ENCODE peak calls at places on chromosomes 7 and 10, in five cellular contexts. U, A, Y, V and I are unnamed samples.

GRCh38 chr7:119665791-119666190 is 607.2 kb upstream of the KCND2 start:
- DNase-seq in U (no peak), A (no peak), Y (no peak), V (peak), I (no peak)

GRCh38 chr10:49184642-49185111 is 3.5 kb downstream of the TMEM273 start:
- DNase-seq in U (no peak), A (no peak), Y (no peak), V (no peak), I (no peak)

GRCh38 chr7:158732483-158733219 is 28.0 kb upstream of the NCAPG2 start:
- DNase-seq in U (no peak), A (no peak), Y (no peak), V (no peak), I (no peak)

GRCh38 chr7:115997221-115997620 is 33.3 kb downstream of the TFEC start:
- DNase-seq in U (no peak), A (no peak), Y (no peak), V (no peak), I (no peak)

GRCh38 chr7:131692131-131692960 is 135.9 kb upstream of the PODXL start:
- DNase-seq in U (peak), A (no peak), Y (peak), V (peak), I (peak)

GRCh38 chr7:86598311-86598710 is 45.4 kb upstream of the GRM3 start:
- DNase-seq in U (peak), A (no peak), Y (no peak), V (no peak), I (no peak)

GRCh38 chr10:78248651-78249464 is 215.2 kb downstream of the RPS24 start:
- DNase-seq in U (no peak), A (no peak), Y (peak), V (no peak), I (no peak)

GRCh38 chr7:30029696-30030095 is 1.5 kb downstream of the PLEKHA8 start:
- DNase-seq in U (no peak), A (no peak), Y (no peak), V (no peak), I (no peak)

GRCh38 chr7:44064791-44065430 is 456 bp downstream of the PGAM2 start:
- DNase-seq in U (peak), A (no peak), Y (peak), V (no peak), I (no peak)

GRCh38 chr10:470339-471003 is 219.0 kb downstream of the DIP2C start:
- DNase-seq in U (no peak), A (no peak), Y (no peak), V (no peak), I (no peak)

GRCh38 chr10:107814865-107815487 is 650.5 kb upstream of the SORCS1 start:
- DNase-seq in U (peak), A (no peak), Y (peak), V (peak), I (no peak)

GRCh38 chr10:96770987-96771386 is 50.7 kb upstream of the PIK3AP1 start:
- DNase-seq in U (no peak), A (no peak), Y (no peak), V (no peak), I (no peak)

GRCh38 chr10:26776258-26776657 is 78.8 kb downstream of the PDSS1 start:
- DNase-seq in U (no peak), A (no peak), Y (peak), V (no peak), I (no peak)

GRCh38 chr7:117565226-117565625 is 85.4 kb downstream of the CFTR start:
- DNase-seq in U (no peak), A (no peak), Y (no peak), V (no peak), I (no peak)

GRCh38 chr7:122515404-122515803 is 183.5 kb downstream of the RNF133 start:
- DNase-seq in U (no peak), A (no peak), Y (no peak), V (no peak), I (no peak)

GRCh38 chr7:102425639-102426267 is 7.6 kb upstream of the ORAI2 start:
- DNase-seq in U (peak), A (peak), Y (no peak), V (no peak), I (no peak)

GRCh38 chr10:32023264-32023663 is 33.0 kb downstream of the KIF5B start:
- DNase-seq in U (no peak), A (no peak), Y (no peak), V (no peak), I (no peak)

GRCh38 chr10:129978980-129979379 is 14.9 kb upstream of the EBF3 start:
- DNase-seq in U (no peak), A (no peak), Y (no peak), V (no peak), I (no peak)

GRCh38 chr7:15430191-15430590 is 131.6 kb downstream of the AGMO start:
- DNase-seq in U (no peak), A (no peak), Y (no peak), V (no peak), I (no peak)

GRCh38 chr7:27116962-27117686 is 13.4 kb downstream of the HOXA4 start:
- DNase-seq in U (no peak), A (no peak), Y (no peak), V (no peak), I (no peak)

GRCh38 chr10:113047963-113048781 is 98.1 kb downstream of the TCF7L2 start:
- DNase-seq in U (no peak), A (no peak), Y (peak), V (no peak), I (no peak)

GRCh38 chr10:119305860-119306513 is 98.6 kb downstream of the GRK5 start:
- DNase-seq in U (no peak), A (peak), Y (peak), V (peak), I (no peak)

GRCh38 chr7:140010194-140010895 is 52.4 kb downstream of the PARP12 start:
- DNase-seq in U (peak), A (no peak), Y (no peak), V (no peak), I (no peak)